ENCODE peak calls at places on chromosomes 6 and 20, in ten cellular contexts. One of them, this sample, is unnamed.

GRCh38 chr6:89400912-89401399 is 11.1 kb downstream of the RRAGD start:
- DNase-seq in PC-3: no peak
- DNase-seq in dorsolateral prefrontal cortex: no peak
- DNase-seq in pancreas: no peak
- DNase-seq in neuronal stem cell: no peak
- DNase-seq in ecto neural progenitor cell: no peak
- DNase-seq in activated CD8-positive, alpha-beta memory T cell treated with anti-CD3 and anti-CD28 coated beads for 24 hours: no peak
- DNase-seq in activated T-helper 1 cell treated with Interleukin-2 at 50 U/mL for 16 hours: no peak
- DNase-seq in activated naive CD8-positive, alpha-beta T cell treated with anti-CD3 and anti-CD28 coated beads for 36 hours: no peak
- DNase-seq in NCI-H187: no peak
- DNase-seq in this sample: no peak

GRCh38 chr6:45422541-45423110 is 44.9 kb upstream of the SUPT3H start:
- DNase-seq in PC-3: peak; percentile 44
- DNase-seq in dorsolateral prefrontal cortex: no peak
- DNase-seq in pancreas: peak; percentile 46
- DNase-seq in neuronal stem cell: peak; percentile 47
- DNase-seq in ecto neural progenitor cell: no peak
- DNase-seq in activated CD8-positive, alpha-beta memory T cell treated with anti-CD3 and anti-CD28 coated beads for 24 hours: peak; percentile 86
- DNase-seq in activated T-helper 1 cell treated with Interleukin-2 at 50 U/mL for 16 hours: peak; percentile 43
- DNase-seq in activated naive CD8-positive, alpha-beta T cell treated with anti-CD3 and anti-CD28 coated beads for 36 hours: peak; percentile 62
- DNase-seq in NCI-H187: no peak
- DNase-seq in this sample: peak; percentile 39

GRCh38 chr6:161264181-161264580 is 9.7 kb downstream of the AGPAT4 start:
- DNase-seq in PC-3: no peak
- DNase-seq in dorsolateral prefrontal cortex: no peak
- DNase-seq in pancreas: no peak
- DNase-seq in neuronal stem cell: no peak
- DNase-seq in ecto neural progenitor cell: no peak
- DNase-seq in activated CD8-positive, alpha-beta memory T cell treated with anti-CD3 and anti-CD28 coated beads for 24 hours: no peak
- DNase-seq in activated T-helper 1 cell treated with Interleukin-2 at 50 U/mL for 16 hours: no peak
- DNase-seq in activated naive CD8-positive, alpha-beta T cell treated with anti-CD3 and anti-CD28 coated beads for 36 hours: no peak
- DNase-seq in NCI-H187: no peak
- DNase-seq in this sample: no peak

GRCh38 chr6:6026513-6027205 is 19.9 kb upstream of the NRN1 start:
- DNase-seq in PC-3: no peak
- DNase-seq in dorsolateral prefrontal cortex: no peak
- DNase-seq in pancreas: no peak
- DNase-seq in neuronal stem cell: no peak
- DNase-seq in ecto neural progenitor cell: no peak
- DNase-seq in activated CD8-positive, alpha-beta memory T cell treated with anti-CD3 and anti-CD28 coated beads for 24 hours: no peak
- DNase-seq in activated T-helper 1 cell treated with Interleukin-2 at 50 U/mL for 16 hours: no peak
- DNase-seq in activated naive CD8-positive, alpha-beta T cell treated with anti-CD3 and anti-CD28 coated beads for 36 hours: no peak
- DNase-seq in NCI-H187: no peak
- DNase-seq in this sample: no peak

GRCh38 chr6:15260099-15260821 is 14.4 kb downstream of the JARID2 start:
- DNase-seq in PC-3: peak; percentile 34
- DNase-seq in dorsolateral prefrontal cortex: no peak
- DNase-seq in pancreas: no peak
- DNase-seq in neuronal stem cell: no peak
- DNase-seq in ecto neural progenitor cell: no peak
- DNase-seq in activated CD8-positive, alpha-beta memory T cell treated with anti-CD3 and anti-CD28 coated beads for 24 hours: no peak
- DNase-seq in activated T-helper 1 cell treated with Interleukin-2 at 50 U/mL for 16 hours: no peak
- DNase-seq in activated naive CD8-positive, alpha-beta T cell treated with anti-CD3 and anti-CD28 coated beads for 36 hours: no peak
- DNase-seq in NCI-H187: no peak
- DNase-seq in this sample: no peak

GRCh38 chr6:14734416-14735340 is 511.2 kb upstream of the JARID2 start:
- DNase-seq in PC-3: peak; percentile 98
- DNase-seq in dorsolateral prefrontal cortex: no peak
- DNase-seq in pancreas: no peak
- DNase-seq in neuronal stem cell: no peak
- DNase-seq in ecto neural progenitor cell: no peak
- DNase-seq in activated CD8-positive, alpha-beta memory T cell treated with anti-CD3 and anti-CD28 coated beads for 24 hours: peak; percentile 74
- DNase-seq in activated T-helper 1 cell treated with Interleukin-2 at 50 U/mL for 16 hours: no peak
- DNase-seq in activated naive CD8-positive, alpha-beta T cell treated with anti-CD3 and anti-CD28 coated beads for 36 hours: peak; percentile 47
- DNase-seq in NCI-H187: no peak
- DNase-seq in this sample: no peak

GRCh38 chr20:44370639-44371218 is 15.2 kb downstream of the HNF4A start:
- DNase-seq in PC-3: peak; percentile 41
- DNase-seq in dorsolateral prefrontal cortex: no peak
- DNase-seq in pancreas: peak; percentile 67
- DNase-seq in neuronal stem cell: no peak
- DNase-seq in ecto neural progenitor cell: no peak
- DNase-seq in activated CD8-positive, alpha-beta memory T cell treated with anti-CD3 and anti-CD28 coated beads for 24 hours: no peak
- DNase-seq in activated T-helper 1 cell treated with Interleukin-2 at 50 U/mL for 16 hours: no peak
- DNase-seq in activated naive CD8-positive, alpha-beta T cell treated with anti-CD3 and anti-CD28 coated beads for 36 hours: no peak
- DNase-seq in NCI-H187: no peak
- DNase-seq in this sample: no peak

GRCh38 chr20:56718816-56719215 is 89.7 kb downstream of the TFAP2C start:
- DNase-seq in PC-3: no peak
- DNase-seq in dorsolateral prefrontal cortex: no peak
- DNase-seq in pancreas: no peak
- DNase-seq in neuronal stem cell: no peak
- DNase-seq in ecto neural progenitor cell: no peak
- DNase-seq in activated CD8-positive, alpha-beta memory T cell treated with anti-CD3 and anti-CD28 coated beads for 24 hours: no peak
- DNase-seq in activated T-helper 1 cell treated with Interleukin-2 at 50 U/mL for 16 hours: no peak
- DNase-seq in activated naive CD8-positive, alpha-beta T cell treated with anti-CD3 and anti-CD28 coated beads for 36 hours: no peak
- DNase-seq in NCI-H187: no peak
- DNase-seq in this sample: no peak

GRCh38 chr20:50208085-50208491 is 17.5 kb downstream of the CEBPB start:
- DNase-seq in PC-3: no peak
- DNase-seq in dorsolateral prefrontal cortex: no peak
- DNase-seq in pancreas: no peak
- DNase-seq in neuronal stem cell: no peak
- DNase-seq in ecto neural progenitor cell: no peak
- DNase-seq in activated CD8-positive, alpha-beta memory T cell treated with anti-CD3 and anti-CD28 coated beads for 24 hours: no peak
- DNase-seq in activated T-helper 1 cell treated with Interleukin-2 at 50 U/mL for 16 hours: no peak
- DNase-seq in activated naive CD8-positive, alpha-beta T cell treated with anti-CD3 and anti-CD28 coated beads for 36 hours: no peak
- DNase-seq in NCI-H187: no peak
- DNase-seq in this sample: no peak

GRCh38 chr6:105137388-105137787 is 42.4 kb downstream of the POPDC3 start:
- DNase-seq in PC-3: no peak
- DNase-seq in dorsolateral prefrontal cortex: no peak
- DNase-seq in pancreas: no peak
- DNase-seq in neuronal stem cell: no peak
- DNase-seq in ecto neural progenitor cell: peak; percentile 53
- DNase-seq in activated CD8-positive, alpha-beta memory T cell treated with anti-CD3 and anti-CD28 coated beads for 24 hours: no peak
- DNase-seq in activated T-helper 1 cell treated with Interleukin-2 at 50 U/mL for 16 hours: no peak
- DNase-seq in activated naive CD8-positive, alpha-beta T cell treated with anti-CD3 and anti-CD28 coated beads for 36 hours: no peak
- DNase-seq in NCI-H187: no peak
- DNase-seq in this sample: no peak